ENCODE peak calls at places on chromosomes 4 and X, in ten cellular contexts. G is body of pancreas, Z is esophagus muscularis mucosa, X is prostate gland, W is tibial nerve, T is endothelial cell of umbilical vein, E is suprapubic skin, J is stomach, S is thyroid gland, F is transverse colon. U is an unnamed sample.

GRCh38 chr4:66943117-66943516 is 602.2 kb downstream of the CENPC start:
- DNase-seq in W (no peak), X (no peak), Z (no peak), G (peak; percentile 8), T (no peak), E (no peak), F (no peak), S (no peak), J (no peak), U (peak; percentile 12)

GRCh38 chrX:133151320-133151719 is 54.4 kb upstream of the USP26 start:
- DNase-seq in J (no peak), X (no peak), W (no peak), F (peak; percentile 26), G (peak; percentile 2), S (no peak), T (no peak), Z (no peak), E (no peak), U (no peak)

GRCh38 chr4:184807797-184808718 is 17.7 kb downstream of the ACSL1 start:
- DNase-seq in J (peak; percentile 49), T (peak; percentile 44), W (no peak), Z (no peak), G (no peak), S (peak; percentile 79), F (no peak), E (peak; percentile 75), X (no peak), U (peak; percentile 78)

GRCh38 chr4:61950625-61951024 is 750.5 kb downstream of the ADGRL3 start:
- DNase-seq in Z (no peak), W (no peak), G (no peak), T (no peak), E (no peak), J (no peak), X (no peak), F (no peak), S (no peak), U (no peak)

GRCh38 chr4:150814873-150815272 is 200.2 kb downstream of the LRBA start:
- DNase-seq in T (no peak), X (no peak), F (no peak), E (no peak), G (no peak), Z (no peak), S (no peak), J (no peak), W (no peak), U (no peak)

GRCh38 chr4:166432842-166433241 is 559.8 kb downstream of the TLL1 start:
- DNase-seq in S (no peak), J (no peak), G (no peak), T (no peak), Z (no peak), W (no peak), F (no peak), X (no peak), E (no peak), U (no peak)

GRCh38 chrX:9114245-9114644 is 80.3 kb upstream of the FAM9B start:
- DNase-seq in W (no peak), T (no peak), Z (no peak), J (no peak), G (no peak), X (no peak), S (no peak), F (no peak), E (no peak), U (no peak)

GRCh38 chr4:1045595-1046201 is 34.3 kb downstream of the FGFRL1 start:
- DNase-seq in W (no peak), J (no peak), G (no peak), X (no peak), F (no peak), Z (no peak), T (no peak), S (no peak), E (no peak), U (no peak)

GRCh38 chr4:151948351-151949016 is 187.7 kb upstream of the GATB start:
- DNase-seq in S (no peak), E (no peak), T (no peak), G (no peak), W (no peak), F (no peak), J (no peak), X (no peak), Z (no peak), U (no peak)

GRCh38 chr4:169009281-169010124 is 552 bp downstream of the CBR4 start:
- DNase-seq in J (peak; percentile 63), Z (no peak), E (peak; percentile 83), S (peak; percentile 62), W (peak; percentile 32), X (peak; percentile 49), G (peak; percentile 77), T (peak; percentile 66), F (peak; percentile 70), U (peak; percentile 74)

GRCh38 chr4:16026155-16026761 is 57.6 kb downstream of the PROM1 start:
- DNase-seq in S (no peak), F (no peak), W (no peak), Z (no peak), J (no peak), G (peak; percentile 64), E (no peak), T (peak; percentile 76), X (peak; percentile 34), U (no peak)

DNA sequence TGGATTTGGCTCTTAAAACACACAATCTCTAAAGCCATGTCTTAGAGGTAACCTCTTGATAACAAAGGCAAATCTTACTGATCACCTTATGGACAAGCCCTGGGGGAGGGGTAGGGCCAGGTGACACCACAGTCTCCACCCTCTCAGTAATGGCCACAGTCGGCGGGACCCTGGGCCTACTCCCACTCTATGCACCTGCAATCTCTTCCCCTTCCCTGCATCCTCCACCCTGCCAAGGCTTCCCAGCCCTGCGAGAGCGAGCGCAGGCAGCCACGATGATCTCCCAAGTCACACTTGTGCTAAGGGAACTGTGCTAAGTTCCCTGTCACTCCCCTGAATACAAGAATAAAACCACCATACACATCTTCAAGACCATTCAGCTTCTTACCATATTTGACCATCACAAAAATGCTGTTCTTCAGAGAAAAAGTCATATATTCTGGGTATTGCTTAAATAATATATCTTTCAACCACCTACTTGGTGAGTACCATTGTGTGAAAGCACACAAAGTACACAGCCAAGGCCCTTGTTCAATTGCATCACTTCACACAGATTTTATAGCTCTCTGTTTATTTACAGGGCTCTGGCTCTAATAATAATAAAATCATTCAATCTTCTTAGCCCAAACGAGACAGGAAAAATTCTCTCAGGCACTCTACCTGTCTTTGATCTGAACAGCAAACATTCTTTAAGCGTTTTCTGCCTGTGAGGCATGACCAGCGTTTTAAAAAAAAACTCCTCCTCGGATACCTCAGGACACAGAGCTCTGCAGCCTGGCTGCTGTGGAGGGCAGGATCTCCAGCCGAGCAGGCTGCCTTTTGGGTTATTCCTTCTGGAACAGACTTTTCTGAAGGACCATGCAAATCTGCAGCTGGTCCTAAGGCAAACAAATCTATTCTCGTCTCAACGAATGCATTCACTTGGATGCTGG is 115.7 kb upstream of the MAP3K15 start:
- DNase-seq in E (no peak), S (peak; percentile 40), G (no peak), J (no peak), T (no peak), W (no peak), F (no peak), X (no peak), Z (no peak), U (no peak)
- TF ChIP-seq POLR2A in E (no peak), S (no peak), G (no peak), J (no peak), T (no peak), W (no peak), F (no peak), X (no peak), Z (no peak), U (no peak)

GRCh38 chr4:148204892-148205291 is 237.3 kb downstream of the NR3C2 start:
- DNase-seq in W (no peak), Z (no peak), F (no peak), J (no peak), T (no peak), E (no peak), G (no peak), S (no peak), X (no peak), U (no peak)

GRCh38 chr4:148205481-148205880 is 236.7 kb downstream of the NR3C2 start:
- DNase-seq in E (no peak), S (no peak), W (no peak), G (no peak), F (no peak), Z (no peak), J (no peak), X (no peak), T (no peak), U (no peak)

GRCh38 chr4:148204171-148204570 is 238.0 kb downstream of the NR3C2 start:
- DNase-seq in X (no peak), J (no peak), T (no peak), S (no peak), W (no peak), G (no peak), Z (no peak), F (no peak), E (no peak), U (no peak)

GRCh38 chr4:148200960-148201359 is 241.3 kb downstream of the NR3C2 start:
- DNase-seq in G (no peak), X (no peak), S (no peak), F (no peak), E (no peak), T (no peak), W (no peak), J (no peak), Z (no peak), U (no peak)

GRCh38 chr4:148203056-148203898 is 238.9 kb downstream of the NR3C2 start:
- DNase-seq in S (no peak), T (no peak), E (no peak), F (no peak), J (peak; percentile 48), X (no peak), Z (no peak), W (no peak), G (peak; percentile 87), U (no peak)
- H3K4me3 ChIP-seq in S (no peak overlapping the region), T (no peak overlapping the region), E (no peak overlapping the region), F (no peak overlapping the region), J (no peak overlapping the region), X (no peak overlapping the region), Z (no peak overlapping the region), W (no peak overlapping the region), G (no peak overlapping the region), U (peak overlapping the region; percentile 35)

DNA sequence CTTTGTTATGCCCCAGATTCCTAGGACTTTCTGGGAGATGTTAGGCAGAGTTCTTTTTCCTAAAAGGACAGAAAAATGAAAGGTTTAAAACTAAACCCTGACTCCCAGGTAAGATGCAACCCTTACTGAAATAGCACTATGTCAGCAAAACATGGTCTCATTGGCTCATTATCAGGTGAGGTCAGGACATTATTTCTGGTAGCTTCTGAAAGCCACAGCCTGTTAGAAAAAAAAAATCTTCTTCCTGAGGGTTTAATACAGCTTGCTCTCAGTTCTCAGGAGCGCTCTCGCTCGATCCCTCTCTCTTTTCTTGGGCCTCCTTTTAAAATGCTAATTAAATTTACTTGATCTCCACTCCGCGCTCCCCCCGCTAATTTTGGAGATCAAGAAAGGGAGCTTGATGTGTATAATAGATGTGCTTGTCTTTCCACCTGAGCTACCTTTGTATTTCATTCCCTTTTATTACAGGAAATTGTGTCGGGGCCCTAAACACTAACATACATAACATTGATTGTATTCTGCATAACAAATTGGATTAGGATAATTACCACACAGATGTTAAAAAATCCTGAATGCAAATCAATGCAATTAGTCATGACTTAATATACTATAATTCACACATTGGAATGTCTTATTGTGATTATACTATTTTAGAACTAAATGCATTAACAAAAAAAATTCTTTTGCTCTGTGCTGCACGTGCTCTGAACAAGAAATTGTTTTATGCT is 101.7 kb upstream of the TEX13D start:
- DNase-seq in J (no peak), X (no peak), F (no peak), G (no peak), S (no peak), T (no peak), Z (no peak), W (no peak), E (no peak), U (no peak)
- H3K27ac ChIP-seq in J (no peak overlapping the region), X (no peak overlapping the region), F (no peak overlapping the region), G (no peak overlapping the region), S (no peak overlapping the region), T (no peak overlapping the region), Z (no peak overlapping the region), W (no peak overlapping the region), E (no peak overlapping the region), U (no peak overlapping the region)

GRCh38 chrX:72572248-72573157 is at the start of gene HDAC8:
- DNase-seq in X (peak; percentile 53), G (peak; percentile 73), S (peak; percentile 53), Z (peak; percentile 91), F (peak; percentile 68), W (peak; percentile 29), J (peak; percentile 61), T (peak; percentile 85), E (peak; percentile 77), U (peak; percentile 33)
- TF ChIP-seq POLR2A in X (no peak), G (no peak), S (no peak), Z (no peak), F (no peak), W (no peak), J (no peak), T (no peak), E (no peak), U (no peak)

U was measured in gastrocnemius medialis.